ENCODE peak calls at places on chromosomes 4 and X, in six cellular contexts. P is HepG2, H is SK-N-SH, K is H1, B is HCT116, J is K562. C is an unnamed sample.

GRCh38 chrX:96407981-96408380 is 276.7 kb upstream of the DIAPH2 start:
- DNase-seq in P (no peak), H (no peak), K (no peak), B (no peak), J (no peak), C (no peak)

GRCh38 chrX:107102980-107103379 is 15.6 kb downstream of the RBM41 start:
- DNase-seq in P (peak), H (no peak), K (no peak), B (no peak), J (no peak), C (peak)

GRCh38 chr4:109232666-109233065 is 69.8 kb downstream of the COL25A1 start:
- DNase-seq in P (no peak), H (no peak), K (no peak), B (no peak), J (no peak), C (no peak)

GRCh38 chrX:132270699-132271098 is 51.5 kb upstream of the RAP2C start:
- DNase-seq in P (no peak), H (no peak), K (no peak), B (no peak), J (no peak), C (no peak)

GRCh38 chrX:155334486-155335316 is at the start of gene CLIC2:
- DNase-seq in P (no peak), H (no peak), K (no peak), B (no peak), J (peak), C (no peak)

GRCh38 chrX:136694491-136695087 is 46.6 kb downstream of the CD40LG start:
- DNase-seq in P (peak), H (peak), K (peak), B (peak), J (peak), C (peak)

GRCh38 chr4:16123356-16124084 is 39.7 kb upstream of the PROM1 start:
- DNase-seq in P (no peak), H (no peak), K (no peak), B (no peak), J (no peak), C (peak)

GRCh38 chr4:141971854-141972253 is 335.5 kb downstream of the IL15 start:
- DNase-seq in P (no peak), H (no peak), K (no peak), B (no peak), J (no peak), C (no peak)

GRCh38 chr4:48079972-48080391 is 54.1 kb downstream of the TXK start:
- DNase-seq in P (no peak), H (no peak), K (no peak), B (no peak), J (no peak), C (peak)

GRCh38 chrX:1213971-1214370 is 1.5 kb upstream of the CRLF2 start:
- DNase-seq in P (no peak), H (no peak), K (no peak), B (no peak), J (no peak), C (no peak)

GRCh38 chrX:124098089-124098488 is 136.6 kb downstream of the STAG2 start:
- DNase-seq in P (peak), H (peak), K (no peak), B (no peak), J (no peak), C (peak)

GRCh38 chr4:125736057-125736456 is 421.3 kb downstream of the FAT4 start:
- DNase-seq in P (peak), H (peak), K (no peak), B (no peak), J (peak), C (no peak)

GRCh38 chr4:108360857-108361820 is 192.4 kb upstream of the LEF1 start:
- DNase-seq in P (no peak), H (no peak), K (no peak), B (no peak), J (no peak), C (peak)

GRCh38 chrX:107715331-107716044 is 60.1 kb downstream of the TSC22D3 start:
- DNase-seq in P (no peak), H (peak), K (no peak), B (no peak), J (no peak), C (no peak)

GRCh38 chr4:183517781-183518180 is 12.9 kb downstream of the ING2 start:
- DNase-seq in P (no peak), H (no peak), K (no peak), B (no peak), J (no peak), C (no peak)

GRCh38 chr4:186297013-186297645 is 31.1 kb downstream of the F11 start:
- DNase-seq in P (peak), H (peak), K (no peak), B (peak), J (peak), C (peak)

GRCh38 chrX:15989716-15990115 is 133.6 kb upstream of the GRPR start:
- DNase-seq in P (no peak), H (no peak), K (no peak), B (no peak), J (no peak), C (no peak)

GRCh38 chr4:41256131-41256739 is 493 bp upstream of the UCHL1 start:
- DNase-seq in P (no peak), H (peak), K (no peak), B (no peak), J (no peak), C (no peak)

GRCh38 chr4:180960758-180961401 is 1282.3 kb upstream of the TENM3 start:
- DNase-seq in P (no peak), H (peak), K (no peak), B (no peak), J (no peak), C (no peak)

GRCh38 chrX:1336331-1337143 is at the start of gene IL3RA:
- DNase-seq in P (no peak), H (no peak), K (no peak), B (no peak), J (no peak), C (no peak)

GRCh38 chr4:108213308-108213707 is 44.6 kb upstream of the LEF1 start:
- DNase-seq in P (no peak), H (no peak), K (no peak), B (no peak), J (no peak), C (no peak)

GRCh38 chrX:140661657-140662056 is 47.9 kb upstream of the LINC00632 start:
- DNase-seq in P (no peak), H (no peak), K (no peak), B (no peak), J (no peak), C (peak)

GRCh38 chr4:160835789-160836188 is 1328.0 kb downstream of the FSTL5 start:
- DNase-seq in P (no peak), H (no peak), K (no peak), B (peak), J (no peak), C (peak)

GRCh38 chr4:34289489-34289888 is 1954.8 kb downstream of the ARAP2 start:
- DNase-seq in P (no peak), H (no peak), K (no peak), B (no peak), J (no peak), C (no peak)

GRCh38 chrX:5788930-5789329 is 439.7 kb downstream of the NLGN4X start:
- DNase-seq in P (no peak), H (no peak), K (no peak), B (no peak), J (no peak), C (no peak)

GRCh38 chr4:161762796-161763195 is 401.0 kb downstream of the FSTL5 start:
- DNase-seq in P (no peak), H (no peak), K (no peak), B (no peak), J (no peak), C (no peak)

GRCh38 chr4:101954351-101954750 is 163.8 kb downstream of the BANK1 start:
- DNase-seq in P (no peak), H (no peak), K (no peak), B (no peak), J (no peak), C (no peak)

GRCh38 chr4:101954975-101955678 is 164.6 kb downstream of the BANK1 start:
- DNase-seq in P (no peak), H (no peak), K (no peak), B (no peak), J (no peak), C (no peak)

GRCh38 chr4:101956068-101956805 is 165.7 kb downstream of the BANK1 start:
- DNase-seq in P (no peak), H (no peak), K (no peak), B (no peak), J (no peak), C (no peak)

GRCh38 chr4:101952985-101953384 is 162.5 kb downstream of the BANK1 start:
- DNase-seq in P (no peak), H (no peak), K (no peak), B (no peak), J (no peak), C (peak)

GRCh38 chr4:101953949-101954348 is 163.4 kb downstream of the BANK1 start:
- DNase-seq in P (peak), H (no peak), K (no peak), B (no peak), J (no peak), C (no peak)
- TF ChIP-seq JUND in P (no peak), H (no peak), K (peak), B (no peak), J (no peak), C (peak)

GRCh38 chr4:106659386-106659785 is 290.8 kb upstream of the GIMD1 start:
- DNase-seq in P (no peak), H (no peak), K (no peak), B (no peak), J (no peak), C (no peak)
- TF ChIP-seq JUND in P (no peak), H (no peak), K (no peak), B (no peak), J (no peak), C (no peak)

GRCh38 chr4:2796261-2797187 is 3.6 kb downstream of the SH3BP2 start:
- DNase-seq in P (no peak), H (peak), K (no peak), B (no peak), J (no peak), C (no peak)
- TF ChIP-seq JUND in P (no peak), H (no peak), K (no peak), B (no peak), J (no peak), C (no peak)

DNA sequence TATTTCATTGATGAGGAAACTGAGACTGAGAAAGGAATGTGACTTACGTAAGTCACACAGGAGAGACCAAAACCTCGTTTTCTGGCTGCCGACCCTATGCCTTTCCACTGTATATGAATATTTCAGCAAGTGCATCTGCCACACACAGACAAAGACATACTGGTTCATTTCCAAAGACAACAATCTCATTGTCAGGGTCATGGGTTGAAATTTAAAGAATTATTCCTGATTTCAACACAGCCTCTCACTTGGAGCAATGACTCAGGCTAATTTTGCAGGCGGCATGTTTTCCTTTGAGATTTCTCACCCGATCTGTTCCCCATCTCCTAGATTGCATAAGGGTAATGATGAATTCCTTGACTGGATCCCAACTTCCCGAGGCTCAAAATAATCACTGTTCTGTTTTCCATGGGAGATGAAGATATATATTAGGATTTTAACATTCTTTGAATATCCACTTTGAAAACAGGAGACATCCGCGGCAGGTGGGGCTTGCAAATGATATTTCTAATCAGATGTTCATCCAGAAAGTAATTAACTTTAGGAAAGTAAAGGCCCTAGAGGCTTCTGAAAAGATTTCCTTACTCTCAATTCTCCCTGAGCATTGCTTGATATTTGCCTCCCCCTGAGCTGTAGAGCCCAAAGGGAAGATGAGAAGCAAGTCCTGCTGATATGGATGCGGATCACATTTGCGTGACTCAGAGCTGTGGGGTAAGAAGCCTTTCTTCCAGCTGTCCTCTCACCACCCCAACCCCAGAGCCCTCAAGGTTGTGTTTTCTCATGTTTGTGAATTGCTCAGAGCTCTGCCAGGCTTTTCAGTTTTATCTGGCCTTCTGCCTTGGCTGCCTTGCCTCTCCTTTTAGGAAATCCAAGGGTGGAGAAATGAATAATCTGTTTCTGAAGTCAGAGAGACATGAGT is 361.1 kb upstream of the BOD1L1 start:
- DNase-seq in P (no peak), H (no peak), K (no peak), B (no peak), J (no peak), C (no peak)
- TF ChIP-seq JUND in P (no peak), H (no peak), K (no peak), B (no peak), J (no peak), C (no peak)

GRCh38 chr4:7197910-7198309 is 5.6 kb downstream of the SORCS2 start:
- DNase-seq in P (no peak), H (peak), K (no peak), B (no peak), J (no peak), C (no peak)
- TF ChIP-seq JUND in P (no peak), H (no peak), K (no peak), B (no peak), J (no peak), C (no peak)

GRCh38 chrX:102708900-102709299 is 3.3 kb upstream of the GPRASP2 start:
- DNase-seq in P (no peak), H (no peak), K (no peak), B (no peak), J (no peak), C (no peak)

GRCh38 chrX:102714994-102715393 is 2.7 kb downstream of the GPRASP2 start:
- DNase-seq in P (no peak), H (peak), K (peak), B (no peak), J (no peak), C (no peak)

GRCh38 chrX:102712967-102713677 is 874 bp downstream of the GPRASP2 start:
- DNase-seq in P (no peak), H (peak), K (peak), B (no peak), J (peak), C (peak)

GRCh38 chrX:102711872-102712215 is 404 bp upstream of the GPRASP2 start:
- DNase-seq in P (no peak), H (no peak), K (no peak), B (no peak), J (no peak), C (no peak)

DNA sequence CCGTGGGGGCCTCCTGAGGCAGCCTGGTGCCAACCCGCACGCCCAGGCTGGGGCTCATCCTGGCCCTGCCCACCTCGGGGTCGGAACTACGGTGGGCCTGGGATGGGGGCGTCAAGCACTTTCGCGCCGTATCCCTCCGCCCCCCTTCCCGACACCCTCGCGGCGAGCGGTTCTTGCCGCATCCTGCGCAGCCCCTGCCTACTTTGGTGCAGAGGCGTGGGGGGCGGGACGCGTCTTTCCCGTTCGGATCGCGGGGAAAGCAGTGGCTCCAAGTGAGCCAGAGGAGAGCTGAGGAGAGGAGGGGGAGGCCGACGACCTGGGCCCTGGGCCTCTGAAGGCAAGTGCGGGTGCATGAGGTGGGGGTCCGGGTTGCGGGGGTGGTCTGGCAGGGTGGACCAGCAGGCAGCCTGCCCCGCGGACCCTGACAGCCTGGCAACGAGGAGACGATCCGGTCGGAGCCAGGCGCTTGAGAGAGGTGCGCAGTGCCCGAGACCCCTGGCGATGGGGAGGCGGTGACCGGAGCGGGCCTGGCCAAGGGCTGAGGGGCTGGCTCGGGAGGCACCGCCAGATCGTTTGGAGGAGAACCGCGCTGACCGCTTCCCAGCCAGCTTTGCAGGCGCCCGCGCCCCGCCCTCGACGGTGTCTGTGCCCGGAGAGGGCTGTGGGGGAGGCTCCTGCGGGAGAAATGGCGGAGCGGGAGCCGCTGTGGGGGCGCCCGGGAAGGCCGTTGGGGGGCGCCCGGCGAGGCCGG is at the start of gene GPRASP2:
- DNase-seq in P (no peak), H (peak), K (peak), B (no peak), J (peak), C (peak)
- TF ChIP-seq JUND in P (no peak), H (no peak), K (no peak), B (no peak), J (no peak), C (no peak)